ENCODE peak calls at places on chromosomes 2 and 18, in four cellular contexts. J, Z, O and H are unnamed samples.

GRCh38 chr2:74052732-74053712 is 68.3 kb downstream of the TET3 start:
- DNase-seq in J (no peak), Z (no peak), O (no peak), H (no peak)

GRCh38 chr2:6352906-6353515 is 512.7 kb downstream of the CMPK2 start:
- DNase-seq in J (peak; percentile 71), Z (peak; percentile 59), O (peak; percentile 8), H (no peak)

GRCh38 chr2:237207641-237208040 is 122.0 kb downstream of the COPS8 start:
- DNase-seq in J (peak; percentile 23), Z (peak; percentile 59), O (peak; percentile 48), H (peak; percentile 90)

GRCh38 chr2:108409768-108410167 is 32.0 kb downstream of the SULT1C4 start:
- DNase-seq in J (no peak), Z (no peak), O (no peak), H (no peak)

GRCh38 chr2:25411281-25411680 is 69.6 kb upstream of the DNMT3A start:
- DNase-seq in J (no peak), Z (no peak), O (no peak), H (no peak)

GRCh38 chr2:195674491-195675226 is 17.6 kb downstream of the SLC39A10 start:
- DNase-seq in J (no peak), Z (no peak), O (no peak), H (no peak)

GRCh38 chr2:154555700-154556099 is 142.8 kb upstream of the KCNJ3 start:
- DNase-seq in J (no peak), Z (no peak), O (no peak), H (no peak)

GRCh38 chr2:189328451-189329249 is 112.6 kb upstream of the WDR75 start:
- DNase-seq in J (no peak), Z (no peak), O (no peak), H (no peak)

GRCh38 chr2:145961846-145962245 is 1441.9 kb upstream of the ZEB2 start:
- DNase-seq in J (no peak), Z (no peak), O (no peak), H (no peak)

GRCh38 chr2:18445412-18446320 is 114.8 kb downstream of the RDH14 start:
- DNase-seq in J (no peak), Z (no peak), O (peak; percentile 62), H (no peak)

GRCh38 chr2:197311521-197312033 is 997 bp upstream of the ANKRD44 start:
- DNase-seq in J (no peak), Z (no peak), O (no peak), H (no peak)

GRCh38 chr2:111201214-111201613 is 80.5 kb downstream of the BCL2L11 start:
- DNase-seq in J (no peak), Z (no peak), O (no peak), H (no peak)

GRCh38 chr2:56565143-56565542 is 381.4 kb downstream of the CCDC85A start:
- DNase-seq in J (no peak), Z (no peak), O (no peak), H (no peak)

GRCh38 chr2:221572821-221573429 is 821 bp upstream of the EPHA4 start:
- DNase-seq in J (peak; percentile 44), Z (peak; percentile 55), O (peak; percentile 12), H (peak; percentile 68)

GRCh38 chr2:207950063-207950760 is 75.1 kb downstream of the PLEKHM3 start:
- DNase-seq in J (no peak), Z (no peak), O (no peak), H (no peak)

GRCh38 chr2:1162768-1163584 is 212.3 kb downstream of the SNTG2 start:
- DNase-seq in J (no peak), Z (no peak), O (no peak), H (no peak)

GRCh38 chr2:126971481-126972271 is 73.0 kb downstream of the TEX51 start:
- DNase-seq in J (peak; percentile 74), Z (peak; percentile 71), O (peak; percentile 48), H (no peak)

GRCh38 chr2:124649001-124649400 is 623.9 kb downstream of the CNTNAP5 start:
- DNase-seq in J (no peak), Z (no peak), O (no peak), H (no peak)

GRCh38 chr18:73674466-73674865 is 473.2 kb downstream of the FBXO15 start:
- DNase-seq in J (no peak), Z (no peak), O (no peak), H (no peak)

GRCh38 chr2:233707979-233708644 is 4.6 kb upstream of the UGT1A5 start:
- DNase-seq in J (no peak), Z (no peak), O (no peak), H (no peak)

GRCh38 chr18:25113081-25113480 is 238.9 kb downstream of the ZNF521 start:
- DNase-seq in J (no peak), Z (no peak), O (no peak), H (no peak)

GRCh38 chr2:16014802-16015201 is 74.5 kb downstream of the MYCN start:
- DNase-seq in J (no peak), Z (no peak), O (no peak), H (no peak)

GRCh38 chr2:85057236-85057635 is 76.0 kb upstream of the TCF7L1 start:
- DNase-seq in J (no peak), Z (no peak), O (no peak), H (no peak)

GRCh38 chr18:39591647-39592046 is 2026.0 kb upstream of the CELF4 start:
- DNase-seq in J (no peak), Z (no peak), O (no peak), H (no peak)

GRCh38 chr2:225773143-225773542 is 373.6 kb downstream of the NYAP2 start:
- DNase-seq in J (no peak), Z (no peak), O (no peak), H (no peak)

GRCh38 chr2:26245810-26246209 is 1.1 kb downstream of the HADHB start:
- DNase-seq in J (no peak), Z (no peak), O (no peak), H (no peak)

GRCh38 chr2:144358979-144359541 is 160.9 kb downstream of the ZEB2 start:
- DNase-seq in J (no peak), Z (no peak), O (no peak), H (no peak)

GRCh38 chr18:10085405-10085804 is 171.6 kb downstream of the VAPA start:
- DNase-seq in J (no peak), Z (no peak), O (no peak), H (no peak)

GRCh38 chr18:63476666-63477065 is at the start of gene SERPINB5:
- DNase-seq in J (peak; percentile 49), Z (no peak), O (no peak), H (peak; percentile 82)

GRCh38 chr18:59996370-59996966 is 96.7 kb downstream of the PMAIP1 start:
- DNase-seq in J (peak; percentile 41), Z (peak; percentile 32), O (peak; percentile 36), H (no peak)

GRCh38 chr18:74935411-74935810 is 273.5 kb downstream of the PTGR3 start:
- DNase-seq in J (no peak), Z (no peak), O (no peak), H (no peak)

GRCh38 chr2:28896906-28897305 is 2.4 kb downstream of the WDR43 start:
- DNase-seq in J (no peak), Z (no peak), O (no peak), H (no peak)

GRCh38 chr2:144460981-144461766 is 58.7 kb downstream of the ZEB2 start:
- DNase-seq in J (no peak), Z (no peak), O (peak; percentile 75), H (no peak)

GRCh38 chr2:216012133-216012829 is 1.1 kb downstream of the MREG start:
- DNase-seq in J (no peak), Z (peak; percentile 58), O (no peak), H (no peak)

GRCh38 chr2:126671488-126671887 is 15.5 kb downstream of the GYPC start:
- DNase-seq in J (no peak), Z (no peak), O (no peak), H (no peak)

GRCh38 chr2:101175991-101176390 is 24.8 kb upstream of the TBC1D8 start:
- DNase-seq in J (no peak), Z (no peak), O (no peak), H (no peak)
- TF ChIP-seq EP300 in J (no peak), Z (no peak), O (no peak), H (no peak)

GRCh38 chr2:5074738-5075137 is 617.4 kb upstream of the SOX11 start:
- DNase-seq in J (no peak), Z (no peak), O (no peak), H (no peak)

GRCh38 chr2:5077479-5078089 is 614.6 kb upstream of the SOX11 start:
- DNase-seq in J (no peak), Z (no peak), O (no peak), H (no peak)

DNA sequence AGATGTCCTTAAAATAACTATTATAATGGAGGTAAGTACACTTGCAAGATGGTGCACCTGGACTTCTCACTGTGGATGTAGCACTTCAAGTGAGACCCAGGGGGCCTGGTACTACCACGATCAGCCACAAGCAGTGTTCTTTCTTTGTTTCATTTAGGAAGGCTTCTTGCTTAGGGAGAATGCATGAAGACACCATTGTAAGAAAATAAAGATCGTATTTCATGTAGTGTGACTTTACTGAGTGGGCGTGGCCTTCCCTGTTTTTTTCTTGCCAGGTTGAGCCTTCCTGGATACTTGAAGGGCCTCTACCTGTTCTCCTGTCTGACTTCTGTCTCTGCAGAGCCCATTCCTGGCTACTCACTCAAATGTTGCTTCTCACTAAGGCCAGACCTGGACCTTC is 615.6 kb upstream of the SOX11 start:
- DNase-seq in J (no peak), Z (no peak), O (no peak), H (no peak)
- H3K9me3 ChIP-seq in J (no peaks in the 10 kb centered on the region), Z (no peaks in the 10 kb centered on the region), O (no peaks in the 10 kb centered on the region), H (no peaks in the 10 kb centered on the region)

DNA sequence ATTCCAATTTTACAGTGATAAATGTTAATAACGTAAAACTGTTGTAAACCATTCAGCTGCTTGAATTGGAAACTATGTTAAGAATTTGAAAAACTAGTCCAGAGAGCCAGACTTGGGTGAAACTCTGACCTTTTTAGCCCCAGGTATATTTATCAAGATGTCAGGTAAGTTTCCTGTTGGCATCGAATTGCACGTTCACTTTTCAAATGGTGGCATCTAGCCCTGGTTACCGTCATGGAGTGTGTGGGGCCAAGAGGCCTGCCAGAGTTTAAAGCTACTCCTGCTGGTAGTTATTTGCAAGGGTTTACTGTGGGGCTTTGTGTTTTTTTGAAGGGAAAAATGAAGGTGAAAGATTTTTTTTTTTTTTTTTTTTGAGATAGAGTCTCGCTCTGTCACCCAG is 109.9 kb downstream of the WDSUB1 start:
- DNase-seq in J (no peak), Z (no peak), O (no peak), H (no peak)
- TF ChIP-seq EP300 in J (no peak), Z (no peak), O (no peak), H (no peak)

GRCh38 chr2:172545408-172546075 is 10.3 kb upstream of the PDK1 start:
- DNase-seq in J (no peak), Z (no peak), O (no peak), H (no peak)

GRCh38 chr2:172551266-172551665 is 4.6 kb upstream of the PDK1 start:
- DNase-seq in J (no peak), Z (no peak), O (no peak), H (no peak)

GRCh38 chr2:172552547-172553291 is 3.2 kb upstream of the PDK1 start:
- DNase-seq in J (no peak), Z (no peak), O (no peak), H (no peak)

GRCh38 chr2:172550419-172550818 is 5.5 kb upstream of the PDK1 start:
- DNase-seq in J (no peak), Z (no peak), O (no peak), H (no peak)

GRCh38 chr2:172549131-172549530 is 6.8 kb upstream of the PDK1 start:
- DNase-seq in J (no peak), Z (no peak), O (no peak), H (no peak)
- H3K9me3 ChIP-seq in J (no peaks in the 10 kb centered on the region), Z (no peaks in the 10 kb centered on the region), O (no peaks in the 10 kb centered on the region), H (no peaks in the 10 kb centered on the region)